ENCODE peak calls at places on chromosomes 2 and 18, in six cellular contexts. One of them, this sample, is unnamed.

GRCh38 chr2:186274936-186275575 is 211.0 kb upstream of the ZC3H15 start:
- DNase-seq in foreskin keratinocyte: peak
- DNase-seq in NCI-H2081: no peak
- DNase-seq in GM13977: no peak
- DNase-seq in GF-D8: no peak
- DNase-seq in CD4-positive, CD25-positive, alpha-beta regulatory T cell: no peak
- DNase-seq in this sample: no peak

GRCh38 chr18:53883771-53884170 is 340.7 kb downstream of the MBD2 start:
- DNase-seq in foreskin keratinocyte: no peak
- DNase-seq in NCI-H2081: no peak
- DNase-seq in GM13977: no peak
- DNase-seq in GF-D8: no peak
- DNase-seq in CD4-positive, CD25-positive, alpha-beta regulatory T cell: no peak
- DNase-seq in this sample: no peak

GRCh38 chr2:119389615-119390306 is 23.0 kb downstream of the DBI start:
- DNase-seq in foreskin keratinocyte: peak
- DNase-seq in NCI-H2081: no peak
- DNase-seq in GM13977: no peak
- DNase-seq in GF-D8: peak
- DNase-seq in CD4-positive, CD25-positive, alpha-beta regulatory T cell: no peak
- DNase-seq in this sample: peak

GRCh38 chr18:23825978-23826405 is 136.7 kb downstream of the LAMA3 start:
- DNase-seq in foreskin keratinocyte: peak
- DNase-seq in NCI-H2081: no peak
- DNase-seq in GM13977: no peak
- DNase-seq in GF-D8: no peak
- DNase-seq in CD4-positive, CD25-positive, alpha-beta regulatory T cell: no peak
- DNase-seq in this sample: peak

GRCh38 chr2:202032841-202033316 is 776 bp upstream of the FZD7 start:
- DNase-seq in foreskin keratinocyte: peak
- DNase-seq in NCI-H2081: no peak
- DNase-seq in GM13977: peak
- DNase-seq in GF-D8: no peak
- DNase-seq in CD4-positive, CD25-positive, alpha-beta regulatory T cell: no peak
- DNase-seq in this sample: peak

GRCh38 chr2:191366199-191366598 is 121.0 kb downstream of the MYO1B start:
- DNase-seq in foreskin keratinocyte: no peak
- DNase-seq in NCI-H2081: no peak
- DNase-seq in GM13977: no peak
- DNase-seq in GF-D8: no peak
- DNase-seq in CD4-positive, CD25-positive, alpha-beta regulatory T cell: no peak
- DNase-seq in this sample: no peak

GRCh38 chr2:173118385-173118784 is 42.7 kb downstream of the MAP3K20 start:
- DNase-seq in foreskin keratinocyte: no peak
- DNase-seq in NCI-H2081: no peak
- DNase-seq in GM13977: no peak
- DNase-seq in GF-D8: no peak
- DNase-seq in CD4-positive, CD25-positive, alpha-beta regulatory T cell: no peak
- DNase-seq in this sample: no peak

GRCh38 chr2:69483696-69484095 is 46.5 kb upstream of the NFU1 start:
- DNase-seq in foreskin keratinocyte: no peak
- DNase-seq in NCI-H2081: peak
- DNase-seq in GM13977: no peak
- DNase-seq in GF-D8: no peak
- DNase-seq in CD4-positive, CD25-positive, alpha-beta regulatory T cell: no peak
- DNase-seq in this sample: no peak

GRCh38 chr2:178476477-178476876 is 1.9 kb downstream of the FKBP7 start:
- DNase-seq in foreskin keratinocyte: no peak
- DNase-seq in NCI-H2081: no peak
- DNase-seq in GM13977: no peak
- DNase-seq in GF-D8: no peak
- DNase-seq in CD4-positive, CD25-positive, alpha-beta regulatory T cell: no peak
- DNase-seq in this sample: no peak

GRCh38 chr18:29123706-29124530 is 947.0 kb upstream of the CDH2 start:
- DNase-seq in foreskin keratinocyte: peak
- DNase-seq in NCI-H2081: peak
- DNase-seq in GM13977: no peak
- DNase-seq in GF-D8: no peak
- DNase-seq in CD4-positive, CD25-positive, alpha-beta regulatory T cell: no peak
- DNase-seq in this sample: no peak

GRCh38 chr2:151159109-151159690 is 102.5 kb downstream of the RBM43 start:
- DNase-seq in foreskin keratinocyte: no peak
- DNase-seq in NCI-H2081: no peak
- DNase-seq in GM13977: no peak
- DNase-seq in GF-D8: no peak
- DNase-seq in CD4-positive, CD25-positive, alpha-beta regulatory T cell: no peak
- DNase-seq in this sample: no peak

GRCh38 chr2:207530160-207531023 is 630 bp downstream of the CREB1 start:
- DNase-seq in foreskin keratinocyte: no peak
- DNase-seq in NCI-H2081: peak
- DNase-seq in GM13977: peak
- DNase-seq in GF-D8: peak
- DNase-seq in CD4-positive, CD25-positive, alpha-beta regulatory T cell: peak
- DNase-seq in this sample: peak

GRCh38 chr2:232698552-232699091 is 1.5 kb downstream of the GIGYF2 start:
- DNase-seq in foreskin keratinocyte: no peak
- DNase-seq in NCI-H2081: no peak
- DNase-seq in GM13977: no peak
- DNase-seq in GF-D8: no peak
- DNase-seq in CD4-positive, CD25-positive, alpha-beta regulatory T cell: no peak
- DNase-seq in this sample: no peak

GRCh38 chr18:76431437-76432273 is 63.4 kb downstream of the ZNF516 start:
- DNase-seq in foreskin keratinocyte: no peak
- DNase-seq in NCI-H2081: no peak
- DNase-seq in GM13977: no peak
- DNase-seq in GF-D8: no peak
- DNase-seq in CD4-positive, CD25-positive, alpha-beta regulatory T cell: no peak
- DNase-seq in this sample: no peak

GRCh38 chr2:142545036-142545435 is 332.4 kb upstream of the KYNU start:
- DNase-seq in foreskin keratinocyte: no peak
- DNase-seq in NCI-H2081: no peak
- DNase-seq in GM13977: no peak
- DNase-seq in GF-D8: no peak
- DNase-seq in CD4-positive, CD25-positive, alpha-beta regulatory T cell: no peak
- DNase-seq in this sample: peak

GRCh38 chr2:11748861-11749645 is 2.6 kb downstream of the LPIN1 start:
- DNase-seq in foreskin keratinocyte: no peak
- DNase-seq in NCI-H2081: no peak
- DNase-seq in GM13977: no peak
- DNase-seq in GF-D8: no peak
- DNase-seq in CD4-positive, CD25-positive, alpha-beta regulatory T cell: no peak
- DNase-seq in this sample: peak

GRCh38 chr2:46870051-46870839 is 45.4 kb downstream of the MCFD2 start:
- DNase-seq in foreskin keratinocyte: no peak
- DNase-seq in NCI-H2081: no peak
- DNase-seq in GM13977: no peak
- DNase-seq in GF-D8: no peak
- DNase-seq in CD4-positive, CD25-positive, alpha-beta regulatory T cell: no peak
- DNase-seq in this sample: no peak

GRCh38 chr2:118325556-118325955 is 237.3 kb downstream of the INSIG2 start:
- DNase-seq in foreskin keratinocyte: no peak
- DNase-seq in NCI-H2081: no peak
- DNase-seq in GM13977: no peak
- DNase-seq in GF-D8: no peak
- DNase-seq in CD4-positive, CD25-positive, alpha-beta regulatory T cell: no peak
- DNase-seq in this sample: no peak

GRCh38 chr2:144274131-144274530 is 245.8 kb downstream of the ZEB2 start:
- DNase-seq in foreskin keratinocyte: no peak
- DNase-seq in NCI-H2081: no peak
- DNase-seq in GM13977: no peak
- DNase-seq in GF-D8: no peak
- DNase-seq in CD4-positive, CD25-positive, alpha-beta regulatory T cell: no peak
- DNase-seq in this sample: no peak

GRCh38 chr18:37958499-37958898 is 392.9 kb upstream of the CELF4 start:
- DNase-seq in foreskin keratinocyte: no peak
- DNase-seq in NCI-H2081: no peak
- DNase-seq in GM13977: no peak
- DNase-seq in GF-D8: no peak
- DNase-seq in CD4-positive, CD25-positive, alpha-beta regulatory T cell: no peak
- DNase-seq in this sample: no peak

GRCh38 chr18:1914489-1914888 is 656.8 kb downstream of the METTL4 start:
- DNase-seq in foreskin keratinocyte: peak
- DNase-seq in NCI-H2081: peak
- DNase-seq in GM13977: peak
- DNase-seq in GF-D8: no peak
- DNase-seq in CD4-positive, CD25-positive, alpha-beta regulatory T cell: no peak
- DNase-seq in this sample: no peak

GRCh38 chr2:127048969-127049897 is 57.7 kb downstream of the BIN1 start:
- DNase-seq in foreskin keratinocyte: no peak
- DNase-seq in NCI-H2081: no peak
- DNase-seq in GM13977: peak
- DNase-seq in GF-D8: no peak
- DNase-seq in CD4-positive, CD25-positive, alpha-beta regulatory T cell: no peak
- DNase-seq in this sample: no peak

GRCh38 chr2:12007282-12007681 is 260.9 kb downstream of the LPIN1 start:
- DNase-seq in foreskin keratinocyte: no peak
- DNase-seq in NCI-H2081: no peak
- DNase-seq in GM13977: no peak
- DNase-seq in GF-D8: no peak
- DNase-seq in CD4-positive, CD25-positive, alpha-beta regulatory T cell: no peak
- DNase-seq in this sample: peak

GRCh38 chr2:222837643-222838056 is 23.2 kb upstream of the ACSL3 start:
- DNase-seq in foreskin keratinocyte: peak
- DNase-seq in NCI-H2081: no peak
- DNase-seq in GM13977: no peak
- DNase-seq in GF-D8: no peak
- DNase-seq in CD4-positive, CD25-positive, alpha-beta regulatory T cell: no peak
- DNase-seq in this sample: no peak

GRCh38 chr18:45834303-45834702 is 8.8 kb downstream of the SIGLEC15 start:
- DNase-seq in foreskin keratinocyte: no peak
- DNase-seq in NCI-H2081: peak
- DNase-seq in GM13977: no peak
- DNase-seq in GF-D8: no peak
- DNase-seq in CD4-positive, CD25-positive, alpha-beta regulatory T cell: no peak
- DNase-seq in this sample: no peak

GRCh38 chr18:9890191-9890590 is 4.4 kb downstream of the TXNDC2 start:
- DNase-seq in foreskin keratinocyte: no peak
- DNase-seq in NCI-H2081: no peak
- DNase-seq in GM13977: no peak
- DNase-seq in GF-D8: no peak
- DNase-seq in CD4-positive, CD25-positive, alpha-beta regulatory T cell: no peak
- DNase-seq in this sample: no peak

GRCh38 chr2:103176289-103176915 is 414.6 kb downstream of the TMEM182 start:
- DNase-seq in foreskin keratinocyte: no peak
- DNase-seq in NCI-H2081: no peak
- DNase-seq in GM13977: no peak
- DNase-seq in GF-D8: no peak
- DNase-seq in CD4-positive, CD25-positive, alpha-beta regulatory T cell: no peak
- DNase-seq in this sample: no peak

GRCh38 chr2:157052685-157053224 is 204.8 kb upstream of the GALNT5 start:
- DNase-seq in foreskin keratinocyte: peak
- DNase-seq in NCI-H2081: no peak
- DNase-seq in GM13977: no peak
- DNase-seq in GF-D8: no peak
- DNase-seq in CD4-positive, CD25-positive, alpha-beta regulatory T cell: no peak
- DNase-seq in this sample: no peak

GRCh38 chr2:74502720-74503505 is 3.5 kb upstream of the LBX2 start:
- DNase-seq in foreskin keratinocyte: peak
- DNase-seq in NCI-H2081: peak
- DNase-seq in GM13977: peak
- DNase-seq in GF-D8: peak
- DNase-seq in CD4-positive, CD25-positive, alpha-beta regulatory T cell: no peak
- DNase-seq in this sample: no peak